ENCODE peak calls at places on chromosome 13, in nine cellular contexts. M, T, Z, I, C, W, O, X and Q are unnamed samples.

GRCh38 chr13:107119989-107120881 is 552.3 kb upstream of the ARGLU1 start:
- DNase-seq in M (no peak), T (no peak), Z (no peak), I (no peak), C (no peak), W (no peak), O (no peak), X (no peak), Q (no peak)

GRCh38 chr13:113001251-113002140 is 32.5 kb downstream of the MCF2L start:
- DNase-seq in M (peak; percentile 95), T (peak; percentile 53), Z (no peak), I (no peak), C (peak; percentile 58), W (no peak), O (peak; percentile 3), X (no peak), Q (peak; percentile 91)

GRCh38 chr13:68099616-68100015 is 869.5 kb upstream of the PCDH9 start:
- DNase-seq in M (no peak), T (no peak), Z (no peak), I (no peak), C (peak; percentile 60), W (peak; percentile 0), O (peak; percentile 17), X (no peak), Q (no peak)

GRCh38 chr13:67643656-67644055 is 413.5 kb upstream of the PCDH9 start:
- DNase-seq in M (no peak), T (no peak), Z (no peak), I (no peak), C (peak; percentile 45), W (no peak), O (no peak), X (no peak), Q (no peak)

GRCh38 chr13:113013303-113013702 is 44.3 kb downstream of the MCF2L start:
- DNase-seq in M (no peak), T (no peak), Z (no peak), I (no peak), C (no peak), W (no peak), O (no peak), X (no peak), Q (no peak)

GRCh38 chr13:48443442-48444208 is 30.7 kb upstream of the LPAR6 start:
- DNase-seq in M (no peak), T (no peak), Z (no peak), I (no peak), C (no peak), W (no peak), O (no peak), X (no peak), Q (no peak)

GRCh38 chr13:94328336-94329041 is 151.0 kb downstream of the DCT start:
- DNase-seq in M (no peak), T (no peak), Z (no peak), I (no peak), C (no peak), W (no peak), O (no peak), X (no peak), Q (no peak)

GRCh38 chr13:45482571-45483173 is 17.9 kb downstream of the COG3 start:
- DNase-seq in M (no peak), T (no peak), Z (no peak), I (no peak), C (no peak), W (no peak), O (peak; percentile 22), X (no peak), Q (no peak)

GRCh38 chr13:20526664-20527063 is 1.0 kb upstream of the CRYL1 start:
- DNase-seq in M (no peak), T (peak; percentile 25), Z (no peak), I (no peak), C (peak; percentile 7), W (no peak), O (peak; percentile 19), X (no peak), Q (no peak)

GRCh38 chr13:92843549-92843948 is 383.1 kb upstream of the GPC6 start:
- DNase-seq in M (no peak), T (no peak), Z (no peak), I (no peak), C (no peak), W (no peak), O (peak; percentile 69), X (no peak), Q (no peak)

GRCh38 chr13:65679240-65679639 is 1550.9 kb downstream of the PCDH9 start:
- DNase-seq in M (no peak), T (no peak), Z (no peak), I (no peak), C (no peak), W (no peak), O (peak; percentile 54), X (no peak), Q (no peak)

GRCh38 chr13:50415428-50415827 is 400.2 kb downstream of the KCNRG start:
- DNase-seq in M (no peak), T (no peak), Z (no peak), I (no peak), C (no peak), W (no peak), O (peak; percentile 42), X (no peak), Q (no peak)

GRCh38 chr13:112624602-112625430 is 36.9 kb upstream of the TUBGCP3 start:
- DNase-seq in M (no peak), T (no peak), Z (no peak), I (no peak), C (no peak), W (no peak), O (no peak), X (no peak), Q (no peak)

GRCh38 chr13:97342936-97343335 is 91.0 kb upstream of the RAP2A start:
- DNase-seq in M (no peak), T (no peak), Z (no peak), I (no peak), C (no peak), W (no peak), O (no peak), X (no peak), Q (no peak)
- H3K4me1 ChIP-seq in M (peaks cover 15% of the 10 kb centered on the region), T (peaks cover 12% of the 10 kb centered on the region), Z (peaks cover 38% of the 10 kb centered on the region), I (peaks cover 64% of the 10 kb centered on the region), C (no peaks in the 10 kb centered on the region), W (peaks cover 39% of the 10 kb centered on the region), O (peaks cover 14% of the 10 kb centered on the region), X (no peaks in the 10 kb centered on the region), Q (peaks cover 11% of the 10 kb centered on the region)

GRCh38 chr13:30742896-30743295 is 7.6 kb downstream of the ALOX5AP start:
- DNase-seq in M (no peak), T (no peak), Z (no peak), I (no peak), C (no peak), W (no peak), O (no peak), X (no peak), Q (no peak)

GRCh38 chr13:30744056-30744684 is 8.8 kb downstream of the ALOX5AP start:
- DNase-seq in M (no peak), T (peak; percentile 59), Z (no peak), I (no peak), C (no peak), W (peak; percentile 19), O (peak; percentile 61), X (peak; percentile 79), Q (no peak)

GRCh38 chr13:30744686-30745085 is 9.3 kb downstream of the ALOX5AP start:
- DNase-seq in M (no peak), T (no peak), Z (no peak), I (no peak), C (no peak), W (no peak), O (no peak), X (no peak), Q (no peak)

GRCh38 chr13:30745917-30746686 is 10.8 kb downstream of the ALOX5AP start:
- DNase-seq in M (peak; percentile 19), T (peak; percentile 72), Z (no peak), I (no peak), C (no peak), W (no peak), O (no peak), X (no peak), Q (peak; percentile 48)

DNA sequence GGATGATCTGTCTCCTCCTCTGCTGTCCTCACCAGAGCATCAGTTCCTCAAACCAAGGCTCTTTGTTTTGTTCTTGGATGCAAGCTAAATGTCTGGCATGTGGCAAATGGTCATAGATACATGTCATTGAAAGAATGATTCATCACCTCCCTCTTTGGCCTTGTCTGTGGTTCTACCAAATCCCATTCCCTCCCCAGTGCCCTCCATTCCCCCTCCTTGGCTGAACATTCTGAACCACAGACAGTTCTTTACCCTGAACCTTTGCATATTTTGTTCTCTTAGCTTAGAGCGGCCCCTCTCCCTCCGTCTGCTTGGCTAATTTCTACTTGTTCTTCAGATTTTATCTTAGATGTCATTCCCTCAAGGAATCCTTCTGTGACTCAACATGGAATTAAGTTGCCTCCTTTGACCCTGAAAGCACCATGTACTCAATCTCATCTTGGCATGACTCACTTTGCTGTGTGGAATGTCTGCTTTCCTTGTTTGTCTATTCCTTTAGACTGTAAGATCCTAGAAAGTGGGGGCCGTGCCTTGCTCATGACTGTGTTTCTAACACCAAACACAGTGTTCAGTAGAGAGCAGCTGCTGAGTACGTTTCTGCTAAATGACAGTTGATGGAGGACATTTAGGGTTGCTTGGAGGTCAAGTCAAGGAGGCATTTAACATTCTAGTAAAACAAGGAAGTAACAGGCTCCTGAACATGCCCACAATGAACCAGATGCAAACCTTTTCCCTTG is 8.1 kb downstream of the ALOX5AP start:
- DNase-seq in M (no peak), T (peak; percentile 40), Z (peak; percentile 61), I (no peak), C (no peak), W (peak; percentile 76), O (peak; percentile 99), X (no peak), Q (no peak)
- H3K4me1 ChIP-seq in M (peaks cover 8% of the 10 kb centered on the region), T (peaks cover 40% of the 10 kb centered on the region), Z (peaks cover 43% of the 10 kb centered on the region), I (peaks cover 31% of the 10 kb centered on the region), C (peaks cover 2% of the 10 kb centered on the region), W (peaks cover 42% of the 10 kb centered on the region), O (peaks cover 24% of the 10 kb centered on the region), X (peaks cover 58% of the 10 kb centered on the region), Q (peaks cover 14% of the 10 kb centered on the region)

GRCh38 chr13:111153279-111153976 is 38.3 kb downstream of the ARHGEF7 start:
- DNase-seq in M (peak; percentile 98), T (peak; percentile 94), Z (peak; percentile 97), I (peak; percentile 94), C (peak; percentile 97), W (peak; percentile 75), O (peak; percentile 89), X (peak; percentile 94), Q (peak; percentile 92)
- H3K4me1 ChIP-seq in M (peaks cover 15% of the 10 kb centered on the region), T (peaks cover 23% of the 10 kb centered on the region), Z (peaks cover 33% of the 10 kb centered on the region), I (peaks cover 50% of the 10 kb centered on the region), C (peaks cover 3% of the 10 kb centered on the region), W (peaks cover 22% of the 10 kb centered on the region), O (peaks cover 7% of the 10 kb centered on the region), X (peaks cover 20% of the 10 kb centered on the region), Q (no peaks in the 10 kb centered on the region)

DNA sequence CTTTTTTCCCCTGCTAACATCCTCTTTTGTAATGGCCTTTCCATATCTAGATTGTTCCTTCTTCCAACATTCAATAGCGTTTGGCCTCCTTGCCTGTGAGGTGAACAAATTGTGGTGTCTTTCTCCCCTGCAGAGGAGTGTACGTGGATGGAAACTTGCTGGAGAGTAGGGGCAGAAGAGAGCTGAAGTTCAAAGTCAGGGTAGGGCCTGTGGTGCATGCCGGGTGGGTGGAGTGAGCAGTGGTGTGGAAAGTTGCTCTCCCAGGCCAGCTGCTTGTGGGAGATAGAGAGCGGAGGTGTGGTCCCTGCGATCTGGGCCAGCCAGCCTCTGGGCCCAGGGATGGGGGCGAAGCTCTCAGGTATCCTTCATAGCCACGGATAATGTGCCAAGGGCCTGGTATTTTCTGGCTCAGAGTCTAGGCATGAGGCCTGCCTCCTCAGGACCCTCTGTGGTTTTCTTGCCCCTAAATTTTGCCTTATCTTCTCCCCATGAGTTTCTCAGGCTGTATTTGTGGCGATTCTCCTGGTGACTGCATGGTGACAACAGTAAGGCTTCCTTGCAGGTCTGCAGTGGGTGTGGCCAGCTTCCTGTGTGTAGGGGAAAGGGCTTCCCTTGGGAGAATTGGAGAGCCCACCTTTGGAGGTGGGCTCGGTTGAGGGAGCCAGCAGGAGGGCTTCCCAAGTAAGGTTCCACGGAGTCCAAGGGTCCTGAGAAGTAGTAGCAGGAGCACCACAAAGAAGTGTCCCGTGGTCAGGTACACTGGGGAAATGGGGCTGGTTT is 6.7 kb downstream of the RGCC start:
- DNase-seq in M (no peak), T (no peak), Z (no peak), I (no peak), C (no peak), W (no peak), O (no peak), X (no peak), Q (no peak)
- H3K4me1 ChIP-seq in M (no peaks in the 10 kb centered on the region), T (no peaks in the 10 kb centered on the region), Z (no peaks in the 10 kb centered on the region), I (peaks cover 59% of the 10 kb centered on the region), C (no peaks in the 10 kb centered on the region), W (peaks cover 5% of the 10 kb centered on the region), O (peaks cover 21% of the 10 kb centered on the region), X (peaks cover 91% of the 10 kb centered on the region), Q (no peaks in the 10 kb centered on the region)